ENCODE peak calls at places on chromosomes 4 and X, in seven cellular contexts. One of them, this sample, is unnamed.

GRCh38 chr4:37687175-37687525 is 974 bp upstream of the RELL1 start:
- DNase-seq in BJ: no peak
- DNase-seq in Peyer's patch: no peak
- DNase-seq in endothelial cell: no peak
- DNase-seq in mesothelial cell of epicardium: no peak
- DNase-seq in tibial artery: no peak
- DNase-seq in esophagus squamous epithelium: no peak
- DNase-seq in this sample: no peak

GRCh38 chr4:27684501-27685077 is 823.9 kb downstream of the STIM2 start:
- DNase-seq in endothelial cell: peak
- DNase-seq in mesothelial cell of epicardium: peak
- DNase-seq in BJ: no peak
- DNase-seq in esophagus squamous epithelium: no peak
- DNase-seq in Peyer's patch: peak
- DNase-seq in tibial artery: no peak
- DNase-seq in this sample: no peak

GRCh38 chr4:127709456-127709855 is 20.7 kb upstream of the SLC25A31 start:
- DNase-seq in esophagus squamous epithelium: no peak
- DNase-seq in BJ: no peak
- DNase-seq in tibial artery: no peak
- DNase-seq in Peyer's patch: no peak
- DNase-seq in endothelial cell: no peak
- DNase-seq in mesothelial cell of epicardium: no peak
- DNase-seq in this sample: no peak

GRCh38 chr4:64497526-64497925 is 88.3 kb upstream of the TECRL start:
- DNase-seq in esophagus squamous epithelium: no peak
- DNase-seq in BJ: no peak
- DNase-seq in endothelial cell: no peak
- DNase-seq in tibial artery: no peak
- DNase-seq in Peyer's patch: no peak
- DNase-seq in mesothelial cell of epicardium: no peak
- DNase-seq in this sample: no peak

GRCh38 chrX:153934473-153935325 is at the start of gene NAA10:
- DNase-seq in tibial artery: peak
- DNase-seq in mesothelial cell of epicardium: peak
- DNase-seq in BJ: no peak
- DNase-seq in Peyer's patch: peak
- DNase-seq in endothelial cell: peak
- DNase-seq in esophagus squamous epithelium: no peak
- DNase-seq in this sample: no peak

GRCh38 chr4:16607693-16608092 is 290.8 kb downstream of the LDB2 start:
- DNase-seq in mesothelial cell of epicardium: no peak
- DNase-seq in endothelial cell: no peak
- DNase-seq in esophagus squamous epithelium: no peak
- DNase-seq in tibial artery: no peak
- DNase-seq in Peyer's patch: no peak
- DNase-seq in BJ: no peak
- DNase-seq in this sample: no peak

GRCh38 chr4:152257601-152258066 is 278.3 kb downstream of the FBXW7 start:
- DNase-seq in mesothelial cell of epicardium: no peak
- DNase-seq in tibial artery: no peak
- DNase-seq in BJ: no peak
- DNase-seq in endothelial cell: no peak
- DNase-seq in esophagus squamous epithelium: no peak
- DNase-seq in Peyer's patch: no peak
- DNase-seq in this sample: no peak

GRCh38 chrX:20128678-20129077 is 12.0 kb upstream of the MAP7D2 start:
- DNase-seq in esophagus squamous epithelium: no peak
- DNase-seq in tibial artery: no peak
- DNase-seq in Peyer's patch: no peak
- DNase-seq in BJ: no peak
- DNase-seq in mesothelial cell of epicardium: no peak
- DNase-seq in endothelial cell: no peak
- DNase-seq in this sample: no peak

GRCh38 chrX:113202601-113203000 is 362.0 kb upstream of the AMOT start:
- DNase-seq in mesothelial cell of epicardium: no peak
- DNase-seq in Peyer's patch: no peak
- DNase-seq in endothelial cell: no peak
- DNase-seq in tibial artery: no peak
- DNase-seq in esophagus squamous epithelium: no peak
- DNase-seq in BJ: no peak
- DNase-seq in this sample: no peak

GRCh38 chr4:145345401-145345800 is 136.3 kb upstream of the SMAD1 start:
- DNase-seq in esophagus squamous epithelium: no peak
- DNase-seq in tibial artery: no peak
- DNase-seq in mesothelial cell of epicardium: no peak
- DNase-seq in BJ: no peak
- DNase-seq in Peyer's patch: no peak
- DNase-seq in endothelial cell: no peak
- DNase-seq in this sample: no peak

GRCh38 chrX:21176927-21177571 is 197.2 kb upstream of the CNKSR2 start:
- DNase-seq in tibial artery: no peak
- DNase-seq in endothelial cell: no peak
- DNase-seq in esophagus squamous epithelium: no peak
- DNase-seq in mesothelial cell of epicardium: no peak
- DNase-seq in BJ: no peak
- DNase-seq in Peyer's patch: no peak
- DNase-seq in this sample: no peak

GRCh38 chrX:1072637-1073377 is 139.6 kb downstream of the CRLF2 start:
- DNase-seq in BJ: no peak
- DNase-seq in Peyer's patch: no peak
- DNase-seq in esophagus squamous epithelium: no peak
- DNase-seq in tibial artery: peak
- DNase-seq in mesothelial cell of epicardium: no peak
- DNase-seq in endothelial cell: no peak
- DNase-seq in this sample: no peak

GRCh38 chrX:55867254-55867653 is 149.7 kb downstream of the RRAGB start:
- DNase-seq in endothelial cell: no peak
- DNase-seq in esophagus squamous epithelium: no peak
- DNase-seq in Peyer's patch: no peak
- DNase-seq in BJ: no peak
- DNase-seq in tibial artery: no peak
- DNase-seq in mesothelial cell of epicardium: no peak
- DNase-seq in this sample: no peak

GRCh38 chrX:53073115-53073581 is 9.0 kb upstream of the TSPYL2 start:
- DNase-seq in Peyer's patch: no peak
- DNase-seq in esophagus squamous epithelium: no peak
- DNase-seq in mesothelial cell of epicardium: no peak
- DNase-seq in endothelial cell: no peak
- DNase-seq in BJ: no peak
- DNase-seq in tibial artery: no peak
- DNase-seq in this sample: no peak

GRCh38 chr4:47475411-47475810 is 9.7 kb upstream of the ATP10D start:
- DNase-seq in mesothelial cell of epicardium: no peak
- DNase-seq in BJ: no peak
- DNase-seq in endothelial cell: no peak
- DNase-seq in esophagus squamous epithelium: no peak
- DNase-seq in Peyer's patch: no peak
- DNase-seq in tibial artery: no peak
- DNase-seq in this sample: no peak

GRCh38 chr4:97016186-97016945 is 1126.9 kb downstream of the STPG2 start:
- DNase-seq in endothelial cell: no peak
- DNase-seq in BJ: no peak
- DNase-seq in tibial artery: no peak
- DNase-seq in Peyer's patch: no peak
- DNase-seq in mesothelial cell of epicardium: no peak
- DNase-seq in esophagus squamous epithelium: no peak
- DNase-seq in this sample: no peak

GRCh38 chrX:118346258-118347094 is 570 bp downstream of the WDR44 start:
- DNase-seq in esophagus squamous epithelium: peak
- DNase-seq in mesothelial cell of epicardium: peak
- DNase-seq in BJ: no peak
- DNase-seq in endothelial cell: peak
- DNase-seq in Peyer's patch: peak
- DNase-seq in tibial artery: peak
- DNase-seq in this sample: peak

GRCh38 chr4:180449395-180449956 is 1793.7 kb upstream of the TENM3 start:
- DNase-seq in BJ: no peak
- DNase-seq in tibial artery: no peak
- DNase-seq in esophagus squamous epithelium: no peak
- DNase-seq in endothelial cell: peak
- DNase-seq in Peyer's patch: no peak
- DNase-seq in mesothelial cell of epicardium: peak
- DNase-seq in this sample: no peak

GRCh38 chr4:78032446-78032845 is 24.7 kb upstream of the FRAS1 start:
- DNase-seq in mesothelial cell of epicardium: no peak
- DNase-seq in esophagus squamous epithelium: no peak
- DNase-seq in BJ: no peak
- DNase-seq in endothelial cell: no peak
- DNase-seq in Peyer's patch: no peak
- DNase-seq in tibial artery: no peak
- DNase-seq in this sample: no peak

GRCh38 chrX:81201692-81202412 is at the start of the genes HMGN5 and SH3BGRL:
- DNase-seq in Peyer's patch: peak
- DNase-seq in esophagus squamous epithelium: peak
- DNase-seq in BJ: peak
- DNase-seq in mesothelial cell of epicardium: peak
- DNase-seq in endothelial cell: peak
- DNase-seq in tibial artery: peak
- DNase-seq in this sample: peak

GRCh38 chrX:48466696-48467095 is 3.4 kb downstream of the SLC38A5 start:
- DNase-seq in mesothelial cell of epicardium: no peak
- DNase-seq in tibial artery: no peak
- DNase-seq in Peyer's patch: no peak
- DNase-seq in endothelial cell: no peak
- DNase-seq in esophagus squamous epithelium: no peak
- DNase-seq in BJ: no peak
- DNase-seq in this sample: no peak

GRCh38 chr4:145130130-145130529 is 32.0 kb downstream of the ABCE1 start:
- DNase-seq in endothelial cell: no peak
- DNase-seq in BJ: no peak
- DNase-seq in esophagus squamous epithelium: no peak
- DNase-seq in mesothelial cell of epicardium: no peak
- DNase-seq in Peyer's patch: no peak
- DNase-seq in tibial artery: no peak
- DNase-seq in this sample: no peak

GRCh38 chr4:39937683-39938268 is 39.9 kb downstream of the PDS5A start:
- DNase-seq in tibial artery: no peak
- DNase-seq in Peyer's patch: no peak
- DNase-seq in BJ: no peak
- DNase-seq in endothelial cell: no peak
- DNase-seq in esophagus squamous epithelium: no peak
- DNase-seq in mesothelial cell of epicardium: no peak
- DNase-seq in this sample: no peak

GRCh38 chr4:85557016-85557901 is 82.3 kb downstream of the ARHGAP24 start:
- DNase-seq in BJ: no peak
- DNase-seq in endothelial cell: no peak
- DNase-seq in esophagus squamous epithelium: no peak
- DNase-seq in mesothelial cell of epicardium: no peak
- DNase-seq in Peyer's patch: peak
- DNase-seq in tibial artery: no peak
- DNase-seq in this sample: no peak

DNA sequence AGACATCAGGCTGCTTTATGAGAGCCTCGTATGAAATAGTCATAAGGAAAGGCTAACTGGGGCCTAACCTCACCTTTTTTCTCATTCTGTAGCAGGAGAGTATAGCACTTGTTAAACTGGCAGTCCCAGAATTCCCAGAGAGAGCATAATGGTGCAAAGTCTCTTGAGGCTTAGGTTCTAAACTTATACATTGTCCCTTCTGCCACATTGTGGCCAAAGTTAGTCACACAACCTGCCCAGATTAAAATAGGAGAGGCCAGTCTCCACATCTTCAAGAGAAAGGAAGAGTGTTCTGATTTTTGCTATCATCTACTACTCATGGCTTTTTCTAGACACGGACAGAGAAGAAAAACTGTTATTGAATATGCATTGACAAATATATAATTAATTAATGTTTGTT is 1588.9 kb upstream of the PCDH7 start:
- DNase-seq in Peyer's patch: no peak
- DNase-seq in BJ: no peak
- DNase-seq in esophagus squamous epithelium: no peak
- DNase-seq in mesothelial cell of epicardium: no peak
- DNase-seq in endothelial cell: no peak
- DNase-seq in tibial artery: no peak
- DNase-seq in this sample: no peak
- TF ChIP-seq CTCF in Peyer's patch: no peak
- TF ChIP-seq CTCF in BJ: no peak
- TF ChIP-seq CTCF in esophagus squamous epithelium: no peak
- TF ChIP-seq CTCF in mesothelial cell of epicardium: no peak
- TF ChIP-seq CTCF in endothelial cell: no peak
- TF ChIP-seq CTCF in tibial artery: no peak
- TF ChIP-seq CTCF in this sample: no peak

GRCh38 chr4:72283357-72283756 is 251.6 kb downstream of the NPFFR2 start:
- DNase-seq in BJ: no peak
- DNase-seq in tibial artery: no peak
- DNase-seq in endothelial cell: no peak
- DNase-seq in esophagus squamous epithelium: no peak
- DNase-seq in Peyer's patch: no peak
- DNase-seq in mesothelial cell of epicardium: no peak
- DNase-seq in this sample: no peak
- TF ChIP-seq CTCF in BJ: no peak
- TF ChIP-seq CTCF in tibial artery: no peak
- TF ChIP-seq CTCF in endothelial cell: no peak
- TF ChIP-seq CTCF in esophagus squamous epithelium: no peak
- TF ChIP-seq CTCF in Peyer's patch: no peak
- TF ChIP-seq CTCF in mesothelial cell of epicardium: no peak
- TF ChIP-seq CTCF in this sample: no peak

DNA sequence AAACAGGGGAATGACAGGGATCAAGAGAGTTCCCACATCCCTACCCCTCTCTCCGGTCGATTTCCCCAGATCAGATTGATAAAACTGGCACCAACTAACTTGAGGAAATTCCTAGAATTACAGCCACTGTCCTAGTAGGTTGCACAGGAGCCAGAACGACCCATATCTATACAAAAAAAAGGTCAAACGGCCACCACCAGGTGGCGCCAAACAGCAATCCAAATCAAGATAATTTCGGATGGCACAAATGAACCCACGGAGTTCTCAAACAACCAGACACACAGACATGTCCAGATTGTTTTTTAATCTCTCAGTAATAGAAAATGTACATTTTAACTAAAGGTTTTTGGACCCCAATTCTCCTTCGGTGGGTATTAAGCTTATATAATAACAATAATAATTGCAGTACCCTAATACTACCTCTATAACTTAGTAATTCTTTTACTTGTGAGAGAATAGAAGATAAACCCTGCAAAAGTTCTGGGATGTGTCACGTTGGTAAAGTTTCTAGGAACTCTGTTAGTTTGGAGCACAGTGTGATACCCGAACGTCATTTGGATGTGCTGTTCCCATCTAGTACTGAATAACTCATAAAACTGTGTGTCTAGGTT is 212.6 kb downstream of the SPOCK3 start:
- DNase-seq in mesothelial cell of epicardium: peak
- DNase-seq in endothelial cell: peak
- DNase-seq in esophagus squamous epithelium: no peak
- DNase-seq in tibial artery: peak
- DNase-seq in BJ: no peak
- DNase-seq in Peyer's patch: peak
- DNase-seq in this sample: peak
- TF ChIP-seq CTCF in mesothelial cell of epicardium: peak
- TF ChIP-seq CTCF in endothelial cell: peak
- TF ChIP-seq CTCF in esophagus squamous epithelium: peak
- TF ChIP-seq CTCF in tibial artery: peak
- TF ChIP-seq CTCF in BJ: peak
- TF ChIP-seq CTCF in Peyer's patch: peak
- TF ChIP-seq CTCF in this sample: peak

DNA sequence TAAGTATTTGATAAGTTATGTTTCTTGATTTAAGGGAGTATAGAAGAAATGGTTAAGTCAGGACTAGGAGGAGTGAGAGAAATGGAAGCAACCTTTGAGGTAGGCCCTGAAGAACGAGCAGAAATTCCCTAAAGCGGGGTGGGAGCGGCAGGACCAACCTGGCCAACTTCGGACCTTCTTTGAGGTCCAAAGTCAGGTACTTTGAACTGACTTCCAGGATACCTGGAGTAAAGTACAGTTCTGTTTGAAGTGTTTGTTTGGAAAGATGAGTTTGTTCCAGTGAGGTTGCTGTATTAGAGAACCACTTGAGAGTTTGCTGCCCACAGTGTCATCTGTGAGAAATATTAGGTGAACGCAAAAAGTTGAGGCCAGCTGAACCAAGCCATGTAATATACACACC is 11.7 kb downstream of the RNF4 start:
- DNase-seq in BJ: no peak
- DNase-seq in esophagus squamous epithelium: no peak
- DNase-seq in tibial artery: no peak
- DNase-seq in endothelial cell: no peak
- DNase-seq in Peyer's patch: no peak
- DNase-seq in mesothelial cell of epicardium: no peak
- DNase-seq in this sample: no peak
- TF ChIP-seq CTCF in BJ: no peak
- TF ChIP-seq CTCF in esophagus squamous epithelium: no peak
- TF ChIP-seq CTCF in tibial artery: no peak
- TF ChIP-seq CTCF in endothelial cell: no peak
- TF ChIP-seq CTCF in Peyer's patch: no peak
- TF ChIP-seq CTCF in mesothelial cell of epicardium: no peak
- TF ChIP-seq CTCF in this sample: no peak

This sample was measured in CD14-positive monocyte.